ENCODE peak calls at places on chromosomes 3 and 15, in eight cellular contexts. E, O, Z, A, Q, Y, X and K are unnamed samples.

GRCh38 chr3:151673974-151674373 is 59.8 kb upstream of the AADACL2 start:
- DNase-seq in A (no peak), Y (no peak), E (no peak), Z (no peak), Q (no peak), X (no peak), O (no peak), K (no peak)

GRCh38 chr3:9785602-9786001 is 6.7 kb downstream of the TADA3 start:
- DNase-seq in Q (no peak), Y (no peak), E (no peak), A (no peak), O (no peak), Z (no peak), X (no peak), K (no peak)

GRCh38 chr3:153285194-153285641 is 123.2 kb downstream of the RAP2B start:
- DNase-seq in Q (no peak), A (no peak), X (peak; percentile 50), Y (peak; percentile 51), E (no peak), Z (no peak), O (peak; percentile 34), K (no peak)

GRCh38 chr3:8657804-8658311 is 13.3 kb upstream of the SSUH2 start:
- DNase-seq in Y (no peak), X (peak; percentile 7), O (no peak), E (no peak), Q (no peak), A (no peak), Z (peak; percentile 21), K (no peak)

GRCh38 chr15:75368689-75369239 is 357 bp upstream of the MAN2C1 start:
- DNase-seq in A (no peak), Z (no peak), X (no peak), Y (no peak), E (no peak), O (peak; percentile 17), Q (no peak), K (no peak)

GRCh38 chr3:73046195-73046594 is 15.3 kb upstream of the EBLN2 start:
- DNase-seq in Z (no peak), E (no peak), Q (no peak), Y (peak; percentile 63), X (no peak), A (no peak), O (no peak), K (no peak)

GRCh38 chr3:181457190-181457589 is 254.5 kb upstream of the SOX2 start:
- DNase-seq in O (no peak), Q (no peak), Z (no peak), E (no peak), A (no peak), Y (no peak), X (no peak), K (no peak)

GRCh38 chr15:57144448-57144847 is 226.0 kb downstream of the TCF12 start:
- DNase-seq in X (peak; percentile 40), Y (no peak), E (no peak), Q (no peak), A (no peak), Z (no peak), O (no peak), K (no peak)

GRCh38 chr15:79682851-79683288 is 213.9 kb downstream of the MTHFS start:
- DNase-seq in Z (peak; percentile 1), A (peak; percentile 19), Y (no peak), X (peak; percentile 88), Q (no peak), O (peak; percentile 47), E (no peak), K (peak; percentile 13)

GRCh38 chr15:72058590-72058989 is 59.4 kb downstream of the MYO9A start:
- DNase-seq in Q (no peak), E (no peak), Y (no peak), A (no peak), O (no peak), X (no peak), Z (no peak), K (no peak)

GRCh38 chr3:30186741-30187219 is 419.6 kb upstream of the TGFBR2 start:
- DNase-seq in Y (no peak), Z (no peak), O (no peak), E (no peak), X (no peak), Q (no peak), A (no peak), K (no peak)

GRCh38 chr15:22961661-22962221 is 18.4 kb downstream of the CYFIP1 start:
- DNase-seq in Q (no peak), O (peak; percentile 41), X (peak; percentile 32), E (no peak), Y (no peak), Z (no peak), A (no peak), K (no peak)

GRCh38 chr3:57952208-57952631 is 56.0 kb upstream of the FLNB start:
- DNase-seq in Q (peak; percentile 91), Z (no peak), X (peak; percentile 88), A (peak; percentile 32), O (peak; percentile 96), E (no peak), Y (peak; percentile 81), K (no peak)

GRCh38 chr15:70411464-70411863 is 313.7 kb upstream of the TLE3 start:
- DNase-seq in Q (no peak), A (no peak), Z (no peak), X (no peak), Y (no peak), E (no peak), O (no peak), K (no peak)

GRCh38 chr3:72181231-72181630 is 396.3 kb upstream of the PROK2 start:
- DNase-seq in X (no peak), Z (no peak), Y (no peak), Q (no peak), E (no peak), A (no peak), O (no peak), K (no peak)

GRCh38 chr3:100438623-100438974 is 37.3 kb downstream of the LNP1 start:
- DNase-seq in X (peak; percentile 6), Z (no peak), O (peak; percentile 10), E (no peak), Q (no peak), Y (no peak), A (no peak), K (no peak)

GRCh38 chr3:81195483-81195882 is 566.0 kb downstream of the GBE1 start:
- DNase-seq in E (no peak), X (peak; percentile 64), Q (no peak), Y (no peak), A (no peak), O (no peak), Z (no peak), K (no peak)

GRCh38 chr3:152155654-152156053 is 113.1 kb upstream of the MBNL1 start:
- DNase-seq in O (no peak), A (no peak), X (no peak), Q (no peak), E (no peak), Y (no peak), Z (no peak), K (no peak)

GRCh38 chr3:16140116-16140893 is 34.2 kb upstream of the GALNT15 start:
- DNase-seq in Y (no peak), Z (peak; percentile 47), O (peak; percentile 88), A (no peak), Q (peak; percentile 59), E (no peak), X (peak; percentile 92), K (no peak)

GRCh38 chr3:143974181-143974876 is 2.7 kb downstream of the DIPK2A start:
- DNase-seq in E (no peak), Q (no peak), Y (no peak), X (peak; percentile 29), Z (no peak), A (no peak), O (no peak), K (no peak)

GRCh38 chr3:70618151-70618550 is 305.7 kb upstream of the MDFIC2 start:
- DNase-seq in E (no peak), Z (no peak), O (no peak), Y (no peak), X (no peak), A (no peak), Q (no peak), K (no peak)

DNA sequence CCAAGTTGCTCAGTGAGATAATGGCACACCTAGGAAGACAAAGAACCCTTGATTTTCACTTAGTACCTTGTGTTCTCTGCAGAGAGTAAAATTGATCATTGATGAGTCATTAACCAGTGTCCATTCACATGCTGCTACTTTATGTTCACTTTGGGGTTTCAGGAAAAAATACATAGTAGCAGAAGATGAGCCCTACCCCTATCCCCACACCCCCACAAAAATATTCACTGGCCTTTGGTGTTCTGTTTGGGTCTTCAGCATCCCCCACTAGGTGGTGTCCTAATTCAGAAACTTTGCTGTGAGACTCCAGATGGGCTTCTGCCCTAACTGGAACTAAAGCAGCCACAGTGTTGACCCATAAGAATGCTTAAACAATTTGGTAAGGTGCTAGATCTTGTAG is 178.8 kb downstream of the KLHL25 start:
- DNase-seq in O (peak; percentile 52), Z (no peak), Y (peak; percentile 75), X (peak; percentile 66), E (peak; percentile 46), A (no peak), Q (no peak), K (no peak)
- TF ChIP-seq CTCF in O (peak; percentile 55), Z (peak; percentile 65), Y (peak; percentile 74), X (peak; percentile 55), E (peak; percentile 25), A (peak; percentile 55), Q (peak; percentile 40), K (peak; percentile 55)

DNA sequence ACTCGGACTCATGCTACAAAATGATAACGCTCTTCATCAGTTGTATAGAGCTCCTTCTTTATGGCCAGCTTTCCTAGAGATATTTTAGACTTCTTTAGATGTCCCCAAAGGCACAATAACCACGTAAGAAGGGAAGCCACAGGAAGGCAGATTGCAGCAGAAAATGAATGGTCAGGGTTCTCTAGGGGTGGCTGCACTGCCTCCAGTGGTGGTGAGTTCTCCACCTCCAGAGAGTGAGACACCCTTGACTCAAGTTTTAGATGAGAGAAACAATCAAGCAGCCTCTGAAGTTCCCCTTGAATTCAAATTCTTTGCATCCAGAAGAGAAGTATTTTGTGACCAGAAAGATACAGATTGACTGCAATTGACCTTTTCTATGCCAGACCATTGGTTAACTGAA is 191.5 kb downstream of the TP63 start:
- DNase-seq in Y (peak; percentile 28), Q (no peak), O (no peak), E (no peak), A (no peak), X (no peak), Z (no peak), K (no peak)
- TF ChIP-seq CTCF in Y (peak; percentile 42), Q (no peak), O (no peak), E (no peak), A (no peak), X (no peak), Z (no peak), K (no peak)

GRCh38 chr3:32685604-32686185 is 707 bp downstream of the CNOT10 start:
- DNase-seq in E (peak; percentile 34), Y (no peak), Q (no peak), A (no peak), O (peak; percentile 13), X (peak; percentile 25), Z (no peak), K (no peak)
- TF ChIP-seq CTCF in E (no peak), Y (no peak), Q (no peak), A (no peak), O (no peak), X (no peak), Z (no peak), K (no peak)

DNA sequence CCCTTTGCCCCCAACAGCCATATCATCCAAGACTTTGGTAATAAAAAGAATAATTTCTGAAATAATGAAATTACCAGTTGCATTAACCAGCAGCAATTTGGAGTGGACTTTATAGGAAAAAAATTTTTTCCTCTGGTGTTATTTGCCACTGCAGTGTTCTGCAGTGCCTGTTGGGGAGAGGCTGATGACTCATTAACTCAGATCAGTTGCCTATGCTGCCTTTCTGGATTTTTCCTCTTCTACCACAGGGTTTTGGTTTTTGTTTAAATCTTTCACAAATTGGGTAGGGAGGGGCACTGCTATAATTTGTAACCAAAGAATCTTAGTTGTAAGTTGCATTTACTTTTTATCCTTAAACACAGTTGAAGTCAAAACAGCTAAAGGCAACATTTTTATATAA is 22.7 kb downstream of the ATP6V1A start:
- DNase-seq in X (peak; percentile 60), O (peak; percentile 70), Q (no peak), Y (no peak), E (peak; percentile 17), A (peak; percentile 49), Z (no peak), K (no peak)
- TF ChIP-seq CTCF in X (peak; percentile 20), O (peak; percentile 16), Q (no peak), Y (no peak), E (no peak), A (no peak), Z (peak; percentile 16), K (no peak)